ENCODE peak calls at places on chromosome 13, in four cellular contexts. Z, M, U and V are unnamed samples.

GRCh38 chr13:76854894-76855293 is 31.3 kb downstream of the KCTD12 start:
- DNase-seq in M (no peak), U (no peak), Z (no peak), V (no peak)

GRCh38 chr13:95325485-95325884 is 24.2 kb upstream of the ABCC4 start:
- DNase-seq in M (no peak), U (no peak), Z (no peak), V (no peak)

GRCh38 chr13:42885325-42885724 is 103.9 kb downstream of the FAM216B start:
- DNase-seq in U (no peak), M (no peak), Z (no peak), V (no peak)

GRCh38 chr13:44497801-44498200 is 78.3 kb downstream of the TSC22D1 start:
- DNase-seq in M (no peak), U (no peak), Z (no peak), V (no peak)

GRCh38 chr13:69324109-69324886 is 783.3 kb upstream of the ATXN8OS start:
- DNase-seq in M (no peak), Z (no peak), U (no peak), V (no peak)

GRCh38 chr13:30021611-30022010 is 171.2 kb upstream of the UBL3 start:
- DNase-seq in M (no peak), U (no peak), Z (no peak), V (no peak)

GRCh38 chr13:34391071-34391470 is 551.0 kb upstream of the NBEA start:
- DNase-seq in Z (no peak), M (no peak), U (no peak), V (no peak)

GRCh38 chr13:45834411-45834994 is 17.1 kb downstream of the SIAH3 start:
- DNase-seq in U (no peak), M (no peak), Z (no peak), V (no peak)

GRCh38 chr13:109602356-109602755 is 184.0 kb downstream of the IRS2 start:
- DNase-seq in U (no peak), M (no peak), Z (no peak), V (no peak)

GRCh38 chr13:93767917-93768422 is 541.4 kb downstream of the GPC6 start:
- DNase-seq in Z (no peak), U (no peak), M (no peak), V (no peak)

GRCh38 chr13:27770809-27771208 is 21.5 kb upstream of the GSX1 start:
- DNase-seq in M (no peak), U (peak; percentile 36), Z (no peak), V (no peak)

GRCh38 chr13:26551255-26551654 is 6.2 kb upstream of the WASF3 start:
- DNase-seq in M (no peak), U (no peak), Z (no peak), V (no peak)

GRCh38 chr13:108178105-108178504 is 37.2 kb downstream of the LIG4 start:
- DNase-seq in Z (no peak), U (no peak), M (no peak), V (no peak)

GRCh38 chr13:48723168-48723567 is 69.4 kb downstream of the CYSLTR2 start:
- DNase-seq in Z (no peak), U (no peak), M (no peak), V (no peak)

GRCh38 chr13:30607908-30608307 is 9.8 kb upstream of the USPL1 start:
- DNase-seq in Z (no peak), U (peak; percentile 57), M (no peak), V (no peak)

GRCh38 chr13:23789576-23790346 is 99.4 kb downstream of the MIPEP start:
- DNase-seq in Z (no peak), U (no peak), M (no peak), V (peak; percentile 32)

GRCh38 chr13:89899302-89900103 is 1448.0 kb upstream of the MIR17HG start:
- DNase-seq in Z (no peak), M (no peak), U (no peak), V (no peak)

GRCh38 chr13:88817560-88817959 is 1146.4 kb downstream of the SLITRK5 start:
- DNase-seq in U (no peak), M (no peak), Z (no peak), V (no peak)

GRCh38 chr13:91331047-91331915 is 16.2 kb upstream of the MIR17HG start:
- DNase-seq in Z (no peak), M (no peak), U (no peak), V (no peak)

GRCh38 chr13:29284726-29285125 is 310.8 kb downstream of the SLC7A1 start:
- DNase-seq in M (no peak), Z (no peak), U (no peak), V (no peak)

GRCh38 chr13:46757640-46758039 is 39.3 kb downstream of the ESD start:
- DNase-seq in Z (no peak), U (no peak), M (no peak), V (no peak)

GRCh38 chr13:93505104-93505952 is 278.7 kb downstream of the GPC6 start:
- DNase-seq in U (no peak), M (no peak), Z (no peak), V (no peak)

GRCh38 chr13:46728777-46729176 is 68.2 kb downstream of the ESD start:
- DNase-seq in U (no peak), M (no peak), Z (no peak), V (no peak)

GRCh38 chr13:45538382-45538781 is 73.6 kb downstream of the COG3 start:
- DNase-seq in Z (no peak), M (no peak), U (no peak), V (no peak)

GRCh38 chr13:82011355-82011754 is 1670.4 kb upstream of the SPRY2 start:
- DNase-seq in U (no peak), Z (no peak), M (no peak), V (no peak)

GRCh38 chr13:78700121-78700910 is 41.4 kb upstream of the OBI1 start:
- DNase-seq in Z (no peak), M (no peak), U (no peak), V (no peak)

GRCh38 chr13:30334663-30335386 is 27.5 kb upstream of the KATNAL1 start:
- DNase-seq in U (no peak), M (no peak), Z (no peak), V (no peak)

GRCh38 chr13:88022826-88023225 is 351.7 kb downstream of the SLITRK5 start:
- DNase-seq in M (no peak), U (no peak), Z (no peak), V (no peak)

GRCh38 chr13:80778302-80778701 is 437.4 kb upstream of the SPRY2 start:
- DNase-seq in Z (no peak), M (no peak), U (no peak), V (no peak)

GRCh38 chr13:106100261-106100919 is 435.1 kb downstream of the EFNB2 start:
- DNase-seq in U (peak; percentile 85), M (peak; percentile 85), Z (no peak), V (no peak)

GRCh38 chr13:59236309-59236939 is 927.3 kb downstream of the DIAPH3 start:
- DNase-seq in Z (no peak), U (no peak), M (no peak), V (no peak)

GRCh38 chr13:52447815-52448552 is 2.5 kb downstream of the VPS36 start:
- DNase-seq in M (no peak), U (no peak), Z (no peak), V (no peak)

GRCh38 chr13:75705395-75705794 is 69.3 kb downstream of the LMO7 start:
- DNase-seq in U (no peak), M (no peak), Z (no peak), V (no peak)

DNA sequence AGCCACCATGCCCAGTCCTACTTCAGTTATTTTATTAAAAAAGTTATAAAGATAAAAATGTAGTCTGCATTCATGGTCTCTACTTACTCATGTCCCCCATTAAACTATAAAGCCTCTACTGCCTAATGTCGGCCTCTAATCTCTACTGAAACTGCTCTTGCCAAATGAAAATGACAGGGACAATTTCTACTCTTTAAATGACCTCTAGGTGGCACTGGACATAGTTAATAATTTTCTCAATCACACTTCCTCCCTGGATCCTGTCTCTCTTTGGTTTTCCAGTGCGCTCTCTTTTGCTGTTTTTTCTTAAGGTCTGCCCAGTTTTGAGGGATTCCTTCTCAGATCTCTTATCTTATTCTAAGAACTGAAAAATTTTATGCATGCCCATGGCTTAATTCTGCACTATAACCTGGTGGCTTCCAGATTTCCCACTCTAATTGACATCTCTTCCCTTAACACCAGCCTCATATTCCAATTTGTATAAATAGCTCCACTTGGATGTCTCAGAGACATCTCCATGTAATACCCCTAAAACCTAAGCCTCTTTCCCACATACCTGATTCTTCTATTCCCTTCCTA is 54.3 kb downstream of the MTMR6 start:
- DNase-seq in Z (no peak), M (no peak), U (no peak), V (no peak)
- TF ChIP-seq POLR2A in Z (no peak), M (no peak), U (no peak), V (no peak)

GRCh38 chr13:20426766-20427448 is 98.8 kb downstream of the CRYL1 start:
- DNase-seq in U (no peak), M (no peak), Z (no peak), V (no peak)

GRCh38 chr13:20428666-20429644 is 96.7 kb downstream of the CRYL1 start:
- DNase-seq in U (no peak), Z (no peak), M (no peak), V (no peak)

GRCh38 chr13:20424959-20425358 is 100.7 kb downstream of the CRYL1 start:
- DNase-seq in U (no peak), M (no peak), Z (no peak), V (no peak)

GRCh38 chr13:20424559-20424852 is 101.2 kb downstream of the CRYL1 start:
- DNase-seq in Z (no peak), U (no peak), M (no peak), V (no peak)

DNA sequence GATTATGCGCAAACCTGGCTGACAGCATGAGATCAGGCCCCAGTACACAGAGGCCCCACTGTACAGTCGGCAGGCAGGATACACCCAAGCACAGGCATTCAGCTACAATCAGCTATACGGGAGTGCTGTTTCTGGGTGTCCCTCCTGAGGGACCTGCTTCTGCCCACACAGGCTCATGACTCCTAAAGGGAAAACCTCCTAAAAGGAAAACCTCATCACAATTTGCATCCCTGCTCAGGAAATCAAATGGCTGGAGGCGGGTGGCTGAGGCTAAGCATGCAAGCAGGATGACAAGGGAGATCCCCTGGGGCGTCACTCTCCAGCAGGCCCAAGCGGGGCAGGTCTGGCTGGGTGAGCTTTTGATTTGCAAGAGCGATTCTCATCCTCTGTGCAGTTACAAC is 99.8 kb downstream of the CRYL1 start:
- DNase-seq in Z (no peak), U (no peak), M (no peak), V (no peak)
- H3K4me1 ChIP-seq in Z (peaks cover 25% of the 10 kb centered on the region), U (no peaks in the 10 kb centered on the region), M (no peaks in the 10 kb centered on the region), V (no peaks in the 10 kb centered on the region)

GRCh38 chr13:113493315-113493951 is 2.9 kb upstream of the DCUN1D2 start:
- DNase-seq in Z (no peak), M (no peak), U (no peak), V (no peak)
- TF ChIP-seq POLR2A in Z (no peak), M (no peak), U (no peak), V (no peak)

DNA sequence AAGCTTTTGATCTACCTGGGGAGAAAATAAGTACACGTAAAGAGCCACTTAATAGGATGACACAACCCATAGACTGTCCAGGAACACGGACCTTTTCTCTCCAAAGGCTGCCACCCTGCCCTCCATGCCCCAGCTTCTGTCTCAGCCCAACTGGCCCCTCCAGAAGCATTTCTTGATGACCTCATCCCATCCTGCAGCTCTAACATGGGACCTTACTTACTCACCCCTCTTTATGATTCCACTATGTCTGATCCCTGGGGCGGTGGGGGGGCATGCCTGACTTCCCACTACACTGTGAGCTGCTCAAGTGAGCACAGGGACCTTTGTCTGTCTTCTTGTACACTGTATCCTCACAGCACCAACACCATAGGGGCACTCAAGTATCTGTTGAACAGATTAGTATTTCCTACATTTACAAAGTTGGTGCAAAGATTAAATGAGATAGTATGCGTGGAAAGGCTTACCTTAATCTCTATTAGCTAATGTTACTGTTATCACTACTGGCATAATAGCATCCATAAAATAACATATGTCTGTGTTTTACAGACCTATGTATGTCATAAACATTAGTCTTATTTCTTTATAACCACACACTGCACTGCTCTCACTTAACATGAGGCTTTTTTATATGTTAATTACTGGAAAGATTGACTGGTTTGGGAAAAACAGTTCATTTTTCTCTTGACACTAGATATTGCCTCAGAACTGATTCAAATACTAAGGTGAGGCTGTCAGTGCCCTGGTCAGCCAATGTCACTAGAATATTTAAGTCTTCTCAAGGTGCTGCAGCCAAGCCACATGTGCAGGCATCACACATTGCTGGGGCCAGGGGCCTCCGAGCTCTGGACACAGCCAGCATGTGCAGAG is 100.9 kb downstream of the FOXO1 start:
- DNase-seq in Z (no peak), U (no peak), M (no peak), V (no peak)
- H3K4me1 ChIP-seq in Z (peaks cover 52% of the 10 kb centered on the region), U (peaks cover 78% of the 10 kb centered on the region), M (peaks cover 9% of the 10 kb centered on the region), V (peaks cover 62% of the 10 kb centered on the region)